ENCODE peak calls at places on chromosomes 3 and 15, in six cellular contexts. Z, S, X, J, U and P are unnamed samples.

GRCh38 chr15:81235781-81236507 is 39.3 kb downstream of the IL16 start:
- DNase-seq in U (peak; percentile 85), Z (no peak), S (no peak), X (peak; percentile 81), J (peak; percentile 96), P (no peak)

GRCh38 chr3:88189361-88189810 is 39.6 kb downstream of the C3orf38 start:
- DNase-seq in U (peak; percentile 2), S (no peak), J (no peak), Z (no peak), X (no peak), P (no peak)

GRCh38 chr15:85312486-85312885 is 67.9 kb upstream of the AKAP13 start:
- DNase-seq in J (peak; percentile 61), X (no peak), S (no peak), Z (no peak), U (peak; percentile 49), P (no peak)

GRCh38 chr3:20043398-20043797 is 3.2 kb downstream of the KAT2B start:
- DNase-seq in U (peak; percentile 43), J (no peak), Z (no peak), X (peak; percentile 48), S (peak; percentile 94), P (no peak)

GRCh38 chr3:30170681-30171438 is 435.5 kb upstream of the TGFBR2 start:
- DNase-seq in S (no peak), J (no peak), Z (no peak), U (no peak), X (no peak), P (no peak)

GRCh38 chr3:8201886-8202285 is 299.7 kb upstream of the LMCD1 start:
- DNase-seq in S (no peak), U (no peak), J (no peak), X (no peak), Z (no peak), P (no peak)

GRCh38 chr15:101366853-101367252 is 71.8 kb upstream of the SNRPA1 start:
- DNase-seq in X (no peak), Z (no peak), J (no peak), U (no peak), S (no peak), P (no peak)

GRCh38 chr15:67902579-67902979 is 62.7 kb upstream of the RNU6-1 start:
- DNase-seq in X (no peak), S (no peak), Z (no peak), J (no peak), U (no peak), P (no peak)

GRCh38 chr15:88021601-88022000 is 234.9 kb downstream of the NTRK3 start:
- DNase-seq in J (no peak), U (peak; percentile 54), X (no peak), S (no peak), Z (no peak), P (no peak)

GRCh38 chr3:124372784-124373183 is 357.5 kb upstream of the UMPS start:
- DNase-seq in J (no peak), U (no peak), S (no peak), X (no peak), Z (no peak), P (no peak)